ENCODE peak calls at places on chromosomes 1 and 21, in four cellular contexts. One of them, this sample, is unnamed.

GRCh38 chr1:63861055-63861691 is 87.4 kb downstream of the ROR1 start:
- DNase-seq in NCI-H1092: no peak
- DNase-seq in activated T-cell treated with anti-CD3 and anti-CD28 coated beads for 24 hours: no peak
- DNase-seq in RWPE1: no peak
- DNase-seq in this sample: no peak

GRCh38 chr1:209383907-209384709 is 199.4 kb upstream of the CAMK1G start:
- DNase-seq in NCI-H1092: no peak
- DNase-seq in activated T-cell treated with anti-CD3 and anti-CD28 coated beads for 24 hours: no peak
- DNase-seq in RWPE1: peak
- DNase-seq in this sample: no peak

GRCh38 chr1:218374401-218374848 is 29.3 kb downstream of the TGFB2 start:
- DNase-seq in NCI-H1092: no peak
- DNase-seq in activated T-cell treated with anti-CD3 and anti-CD28 coated beads for 24 hours: no peak
- DNase-seq in RWPE1: no peak
- DNase-seq in this sample: no peak

GRCh38 chr1:93446837-93447451 is 974 bp upstream of the FNBP1L start:
- DNase-seq in NCI-H1092: peak
- DNase-seq in RWPE1: peak
- DNase-seq in activated T-cell treated with anti-CD3 and anti-CD28 coated beads for 24 hours: no peak
- DNase-seq in this sample: peak

GRCh38 chr1:161307230-161307768 is 2.5 kb downstream of the MPZ start:
- DNase-seq in RWPE1: no peak
- DNase-seq in activated T-cell treated with anti-CD3 and anti-CD28 coated beads for 24 hours: no peak
- DNase-seq in NCI-H1092: no peak
- DNase-seq in this sample: no peak

GRCh38 chr1:114203722-114204121 is 50.1 kb upstream of the SYT6 start:
- DNase-seq in NCI-H1092: no peak
- DNase-seq in activated T-cell treated with anti-CD3 and anti-CD28 coated beads for 24 hours: no peak
- DNase-seq in RWPE1: no peak
- DNase-seq in this sample: no peak

GRCh38 chr1:81305997-81306452 is 494.7 kb upstream of the ADGRL2 start:
- DNase-seq in NCI-H1092: peak
- DNase-seq in RWPE1: no peak
- DNase-seq in activated T-cell treated with anti-CD3 and anti-CD28 coated beads for 24 hours: no peak
- DNase-seq in this sample: no peak

GRCh38 chr1:12305377-12305776 is 75.5 kb downstream of the VPS13D start:
- DNase-seq in NCI-H1092: no peak
- DNase-seq in activated T-cell treated with anti-CD3 and anti-CD28 coated beads for 24 hours: no peak
- DNase-seq in RWPE1: no peak
- DNase-seq in this sample: no peak

GRCh38 chr1:5562331-5562730 is 429.9 kb downstream of the NPHP4 start:
- DNase-seq in activated T-cell treated with anti-CD3 and anti-CD28 coated beads for 24 hours: no peak
- DNase-seq in NCI-H1092: no peak
- DNase-seq in RWPE1: no peak
- DNase-seq in this sample: no peak

GRCh38 chr1:94024109-94024792 is 96.7 kb downstream of the ABCA4 start:
- DNase-seq in RWPE1: no peak
- DNase-seq in NCI-H1092: no peak
- DNase-seq in activated T-cell treated with anti-CD3 and anti-CD28 coated beads for 24 hours: no peak
- DNase-seq in this sample: no peak

GRCh38 chr1:64098436-64098835 is 105.0 kb upstream of the UBE2U start:
- DNase-seq in NCI-H1092: no peak
- DNase-seq in activated T-cell treated with anti-CD3 and anti-CD28 coated beads for 24 hours: no peak
- DNase-seq in RWPE1: no peak
- DNase-seq in this sample: no peak

GRCh38 chr1:51329443-51330325 is 678 bp downstream of the TTC39A start:
- DNase-seq in NCI-H1092: peak
- DNase-seq in activated T-cell treated with anti-CD3 and anti-CD28 coated beads for 24 hours: no peak
- DNase-seq in RWPE1: no peak
- DNase-seq in this sample: no peak

GRCh38 chr21:35226302-35226701 is 177.2 kb upstream of the RUNX1 start:
- DNase-seq in activated T-cell treated with anti-CD3 and anti-CD28 coated beads for 24 hours: no peak
- DNase-seq in RWPE1: no peak
- DNase-seq in NCI-H1092: no peak
- DNase-seq in this sample: no peak

GRCh38 chr1:204102029-204102611 is 29.2 kb downstream of the SOX13 start:
- DNase-seq in NCI-H1092: peak
- DNase-seq in activated T-cell treated with anti-CD3 and anti-CD28 coated beads for 24 hours: no peak
- DNase-seq in RWPE1: no peak
- DNase-seq in this sample: no peak

GRCh38 chr1:177044390-177044789 is 120.1 kb downstream of the ASTN1 start:
- DNase-seq in activated T-cell treated with anti-CD3 and anti-CD28 coated beads for 24 hours: no peak
- DNase-seq in NCI-H1092: no peak
- DNase-seq in RWPE1: no peak
- DNase-seq in this sample: no peak

GRCh38 chr1:198623920-198624647 is 14.8 kb upstream of the PTPRC start:
- DNase-seq in activated T-cell treated with anti-CD3 and anti-CD28 coated beads for 24 hours: no peak
- DNase-seq in NCI-H1092: no peak
- DNase-seq in RWPE1: no peak
- DNase-seq in this sample: no peak

GRCh38 chr1:243213045-243213787 is 41.9 kb downstream of the CEP170 start:
- DNase-seq in activated T-cell treated with anti-CD3 and anti-CD28 coated beads for 24 hours: no peak
- DNase-seq in NCI-H1092: no peak
- DNase-seq in RWPE1: no peak
- DNase-seq in this sample: no peak

GRCh38 chr1:16418823-16419425 is 18.3 kb downstream of the SPATA21 start:
- DNase-seq in RWPE1: no peak
- DNase-seq in activated T-cell treated with anti-CD3 and anti-CD28 coated beads for 24 hours: no peak
- DNase-seq in NCI-H1092: no peak
- DNase-seq in this sample: no peak

GRCh38 chr21:46069719-46070279 is 28.1 kb upstream of the COL6A2 start:
- DNase-seq in activated T-cell treated with anti-CD3 and anti-CD28 coated beads for 24 hours: no peak
- DNase-seq in RWPE1: no peak
- DNase-seq in NCI-H1092: no peak
- DNase-seq in this sample: no peak

GRCh38 chr21:46116846-46117585 is 19.1 kb downstream of the COL6A2 start:
- DNase-seq in RWPE1: peak
- DNase-seq in NCI-H1092: no peak
- DNase-seq in activated T-cell treated with anti-CD3 and anti-CD28 coated beads for 24 hours: no peak
- DNase-seq in this sample: no peak

GRCh38 chr1:202251424-202252256 is 58.0 kb downstream of the LGR6 start:
- DNase-seq in NCI-H1092: no peak
- DNase-seq in RWPE1: no peak
- DNase-seq in activated T-cell treated with anti-CD3 and anti-CD28 coated beads for 24 hours: no peak
- DNase-seq in this sample: no peak

GRCh38 chr21:31929548-31929947 is 56.7 kb downstream of the HUNK start:
- DNase-seq in activated T-cell treated with anti-CD3 and anti-CD28 coated beads for 24 hours: no peak
- DNase-seq in NCI-H1092: no peak
- DNase-seq in RWPE1: no peak
- DNase-seq in this sample: no peak

GRCh38 chr1:201260648-201261311 is 22.5 kb upstream of the PKP1 start:
- DNase-seq in RWPE1: no peak
- DNase-seq in NCI-H1092: no peak
- DNase-seq in activated T-cell treated with anti-CD3 and anti-CD28 coated beads for 24 hours: no peak
- DNase-seq in this sample: peak

GRCh38 chr1:235075121-235075954 is 53.3 kb downstream of the TOMM20 start:
- DNase-seq in NCI-H1092: peak
- DNase-seq in RWPE1: no peak
- DNase-seq in activated T-cell treated with anti-CD3 and anti-CD28 coated beads for 24 hours: peak
- DNase-seq in this sample: no peak

GRCh38 chr1:22619808-22620207 is 16.6 kb upstream of the C1QA start:
- DNase-seq in activated T-cell treated with anti-CD3 and anti-CD28 coated beads for 24 hours: no peak
- DNase-seq in RWPE1: no peak
- DNase-seq in NCI-H1092: no peak
- DNase-seq in this sample: no peak

GRCh38 chr1:13577846-13578245 is 5.8 kb upstream of the PDPN start:
- DNase-seq in RWPE1: no peak
- DNase-seq in activated T-cell treated with anti-CD3 and anti-CD28 coated beads for 24 hours: no peak
- DNase-seq in NCI-H1092: no peak
- DNase-seq in this sample: no peak

This sample was measured in keratinocyte.